ENCODE peak calls at places on chromosomes 6 and 20, in nine cellular contexts. N is CD4-positive, alpha-beta T cell; A is AG10803; U is upper lobe of right lung; M is kidney; S is AG04450; C is BJ; G is WTC11; W is omental fat pad. V is an unnamed sample.

GRCh38 chr6:21594427-21595264 is 1.1 kb downstream of the SOX4 start:
- DNase-seq in A (peak; percentile 63), C (no peak), G (peak; percentile 21), M (peak; percentile 91), S (no peak), W (peak; percentile 28), U (peak; percentile 89), N (no peak), V (peak; percentile 73)

GRCh38 chr6:92196320-92196719 is 1223.0 kb downstream of the EPHA7 start:
- DNase-seq in S (no peak), M (no peak), A (no peak), U (no peak), G (no peak), C (no peak), N (no peak), W (no peak), V (no peak)

GRCh38 chr6:41573268-41573667 is 27.1 kb downstream of the FOXP4 start:
- DNase-seq in A (no peak), S (no peak), G (no peak), N (no peak), C (no peak), M (no peak), W (no peak), U (no peak), V (no peak)

GRCh38 chr20:24948939-24949679 is at the start of gene CST7:
- DNase-seq in W (no peak), A (no peak), U (peak; percentile 75), G (no peak), N (peak; percentile 63), S (no peak), C (no peak), M (peak; percentile 86), V (peak; percentile 61)

GRCh38 chr6:6736753-6737654 is 148.5 kb downstream of the LY86 start:
- DNase-seq in M (peak; percentile 91), A (peak; percentile 91), W (no peak), C (peak; percentile 82), G (peak; percentile 81), N (no peak), S (no peak), U (peak; percentile 76), V (no peak)

GRCh38 chr20:34350095-34350494 is 13.0 kb upstream of the ITCH start:
- DNase-seq in W (no peak), G (no peak), C (no peak), S (no peak), N (no peak), A (no peak), M (no peak), U (no peak), V (no peak)

GRCh38 chr20:38214871-38215788 is 45.4 kb downstream of the KIAA1755 start:
- DNase-seq in M (peak; percentile 54), N (no peak), G (no peak), C (no peak), W (no peak), S (no peak), U (no peak), A (no peak), V (no peak)

GRCh38 chr6:28245206-28245941 is 6.7 kb downstream of the ZKSCAN4 start:
- DNase-seq in W (no peak), U (no peak), M (no peak), C (no peak), G (no peak), S (no peak), A (no peak), N (no peak), V (no peak)

GRCh38 chr6:80610821-80611220 is 504.4 kb downstream of the BCKDHB start:
- DNase-seq in U (no peak), N (no peak), S (no peak), C (peak; percentile 81), W (no peak), M (no peak), G (no peak), A (peak; percentile 83), V (no peak)

GRCh38 chr6:11323666-11324452 is 91.4 kb upstream of the NEDD9 start:
- DNase-seq in U (peak; percentile 79), C (no peak), M (no peak), G (no peak), W (no peak), A (no peak), S (no peak), N (no peak), V (no peak)

GRCh38 chr20:62708591-62709536 is at the start of gene NTSR1:
- DNase-seq in C (no peak), G (peak; percentile 67), A (no peak), U (no peak), N (no peak), M (peak; percentile 56), S (no peak), W (no peak), V (no peak)

GRCh38 chr20:40980828-40981310 is 47.8 kb upstream of the TOP1 start:
- DNase-seq in A (no peak), C (no peak), S (no peak), N (no peak), W (no peak), M (no peak), G (no peak), U (no peak), V (peak; percentile 37)

GRCh38 chr20:62030834-62031434 is 34.7 kb downstream of the TAF4 start:
- DNase-seq in A (no peak), M (peak; percentile 56), C (no peak), N (peak; percentile 31), S (no peak), W (no peak), U (no peak), G (no peak), V (no peak)

GRCh38 chr6:147805155-147805554 is 296.7 kb downstream of the SAMD5 start:
- DNase-seq in C (no peak), U (no peak), M (no peak), W (no peak), N (no peak), G (no peak), S (no peak), A (no peak), V (no peak)

GRCh38 chr6:169932491-169932890 is 181.1 kb downstream of the ERMARD start:
- DNase-seq in C (no peak), S (no peak), N (no peak), G (no peak), U (no peak), M (peak; percentile 52), A (no peak), W (no peak), V (no peak)

GRCh38 chr6:16602035-16602434 is 159.2 kb downstream of the ATXN1 start:
- DNase-seq in C (no peak), S (no peak), N (no peak), G (no peak), A (no peak), M (no peak), U (no peak), W (no peak), V (no peak)

GRCh38 chr20:8117636-8118413 is 14.2 kb upstream of the PLCB1 start:
- DNase-seq in C (no peak), S (no peak), G (no peak), M (no peak), W (no peak), N (no peak), U (no peak), A (peak; percentile 56), V (no peak)

GRCh38 chr6:167683028-167683862 is 143.5 kb upstream of the AFDN start:
- DNase-seq in W (no peak), G (no peak), N (no peak), C (no peak), U (peak; percentile 57), S (no peak), A (no peak), M (peak; percentile 85), V (no peak)

DNA sequence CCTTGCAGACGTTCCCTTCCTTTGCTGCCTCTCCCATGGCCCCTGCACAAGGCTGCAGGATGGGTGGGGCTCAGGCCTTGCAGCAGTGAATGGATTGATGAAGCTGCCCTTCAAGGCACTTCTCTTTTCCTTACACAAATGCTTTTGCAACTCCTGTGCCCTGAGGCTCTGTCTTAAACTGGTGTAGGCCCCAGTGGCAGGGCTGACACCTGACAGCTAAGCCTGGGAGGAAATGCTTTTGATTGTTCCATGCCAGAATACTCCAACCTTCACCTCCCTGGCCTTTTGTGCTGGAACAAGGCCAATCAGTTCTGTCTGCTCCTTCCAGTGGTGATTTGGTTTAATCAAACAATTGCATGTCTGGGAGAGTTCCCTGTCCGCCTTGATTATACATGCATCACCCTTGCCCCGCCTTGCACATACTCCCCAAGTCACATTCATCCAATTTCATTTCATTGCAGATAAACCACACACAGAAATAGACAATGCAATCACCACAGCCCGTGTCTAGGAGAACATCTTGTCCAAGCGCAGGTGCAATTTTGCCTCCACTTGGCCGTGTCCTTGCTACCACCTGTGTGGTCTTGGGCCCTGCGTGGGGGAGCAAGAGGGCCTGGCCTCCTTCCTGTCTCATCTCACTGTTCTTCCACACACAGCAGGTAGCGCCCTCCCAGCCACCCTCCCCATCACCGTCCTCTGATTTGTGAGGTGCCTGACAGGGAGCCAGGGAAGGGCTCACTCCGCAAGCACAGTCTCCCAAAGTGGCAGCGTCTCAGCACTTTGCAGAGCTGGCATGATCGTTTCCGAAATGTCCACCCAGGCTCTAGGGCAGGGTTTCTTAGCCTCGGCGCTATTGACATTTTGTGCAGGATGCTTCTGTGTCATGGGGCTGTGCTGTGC is 120.4 kb downstream of the CDH26 start:
- DNase-seq in S (no peak), U (no peak), N (no peak), A (no peak), C (no peak), M (no peak), W (no peak), G (no peak), V (no peak)
- TF ChIP-seq CTCF in S (no peak), U (no peak), N (no peak), A (no peak), C (no peak), M (no peak), W (no peak), G (no peak), V (no peak)

GRCh38 chr6:43970068-43970912 is 157.0 kb downstream of the MRPL14 start:
- DNase-seq in G (no peak), S (no peak), M (no peak), W (no peak), C (no peak), N (no peak), U (no peak), A (no peak), V (peak; percentile 44)
- TF ChIP-seq CTCF in G (no peak), S (no peak), M (no peak), W (no peak), C (no peak), N (no peak), U (no peak), A (no peak), V (no peak)

GRCh38 chr6:10250655-10251220 is 164.1 kb downstream of the TFAP2A start:
- DNase-seq in N (no peak), A (no peak), U (no peak), C (no peak), W (no peak), S (no peak), G (no peak), M (no peak), V (no peak)
- TF ChIP-seq CTCF in N (no peak), A (no peak), U (no peak), C (no peak), W (no peak), S (no peak), G (no peak), M (no peak), V (no peak)

DNA sequence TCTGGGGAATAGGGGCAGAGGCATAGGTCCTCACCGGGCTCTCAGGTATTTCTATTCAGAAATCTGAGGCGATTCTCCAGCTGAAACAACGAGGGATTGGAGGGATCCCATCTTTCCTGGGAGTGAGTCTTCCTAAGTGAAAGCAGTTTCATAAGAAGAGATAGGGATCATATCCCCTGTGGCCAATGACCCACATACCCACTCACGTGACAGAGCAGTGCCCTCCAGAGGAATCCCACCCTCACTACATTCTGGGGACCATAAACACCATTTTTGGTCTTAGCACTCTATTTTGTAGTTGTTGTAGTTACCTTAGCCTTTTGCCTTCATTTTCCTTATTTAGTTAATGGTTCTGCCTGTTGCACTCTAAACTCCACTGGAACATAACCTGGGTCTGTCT is 121.1 kb downstream of the GPR63 start:
- DNase-seq in N (no peak), A (no peak), S (no peak), W (no peak), U (no peak), M (no peak), G (no peak), C (no peak), V (no peak)
- TF ChIP-seq CTCF in N (no peak), A (no peak), S (no peak), W (no peak), U (no peak), M (no peak), G (no peak), C (no peak), V (no peak)